ENCODE peak calls at places on chromosomes 16 and 17, in nine cellular contexts. A, P, G, F, C, Q, H, E and V are unnamed samples. For H3K9me3 and H3K4me1, the result is how much of the 10 kb centered on the place peaks cover.

GRCh38 chr17:79832211-79833109 is 6.8 kb downstream of the CBX4 start:
- DNase-seq in A (no peak), H (peak), G (no peak), E (peak), F (no peak), Q (no peak), P (no peak), C (no peak), V (peak)

GRCh38 chr16:5578980-5579379 is 481.4 kb upstream of the EEF2KMT start:
- DNase-seq in H (no peak), E (no peak), C (no peak), P (no peak), Q (no peak), G (no peak), A (no peak), F (no peak), V (no peak)

GRCh38 chr16:88130681-88131080 is 179.4 kb downstream of the BANP start:
- DNase-seq in F (no peak), H (no peak), Q (no peak), G (no peak), C (peak), A (no peak), P (no peak), E (no peak), V (peak)

GRCh38 chr17:2898255-2898926 is 102.2 kb downstream of the RAP1GAP2 start:
- DNase-seq in H (no peak), F (no peak), P (no peak), A (no peak), G (no peak), E (peak), C (no peak), Q (no peak), V (no peak)

GRCh38 chr17:79608729-79609039 is 2.2 kb downstream of the RBFOX3 start:
- DNase-seq in E (no peak), H (no peak), C (no peak), A (no peak), F (no peak), Q (no peak), G (no peak), P (no peak), V (no peak)

GRCh38 chr17:77142689-77143088 is 1.9 kb downstream of the SEC14L1 start:
- DNase-seq in P (no peak), E (no peak), H (no peak), Q (no peak), C (no peak), F (no peak), G (no peak), A (no peak), V (no peak)

GRCh38 chr16:81779540-81780320 is 639 bp downstream of the PLCG2 start:
- DNase-seq in H (no peak), C (peak), P (no peak), G (no peak), A (no peak), Q (no peak), F (peak), E (peak), V (peak)

GRCh38 chr17:27906238-27906603 is 13.1 kb upstream of the LYRM9 start:
- DNase-seq in C (no peak), A (no peak), F (no peak), E (no peak), Q (no peak), H (no peak), G (no peak), P (no peak), V (no peak)

GRCh38 chr16:56411624-56412023 is 13.7 kb downstream of the AMFR start:
- DNase-seq in F (no peak), G (no peak), E (no peak), Q (no peak), C (no peak), A (no peak), P (no peak), H (no peak), V (no peak)

GRCh38 chr17:37744961-37745800 is at the start of gene HNF1B:
- DNase-seq in F (no peak), Q (no peak), E (no peak), P (no peak), A (no peak), H (no peak), C (no peak), G (no peak), V (peak)

GRCh38 chr17:51926448-51926847 is 232.1 kb downstream of the CA10 start:
- DNase-seq in C (no peak), A (no peak), E (no peak), G (no peak), F (no peak), Q (no peak), P (no peak), H (no peak), V (no peak)

GRCh38 chr16:58933186-58933585 is 199.1 kb upstream of the GOT2 start:
- DNase-seq in G (no peak), E (no peak), F (no peak), P (no peak), C (no peak), A (no peak), Q (no peak), H (no peak), V (no peak)

GRCh38 chr16:50604065-50604418 is 55.8 kb downstream of the NKD1 start:
- DNase-seq in F (no peak), P (no peak), E (no peak), H (no peak), Q (no peak), G (no peak), C (no peak), A (no peak), V (no peak)

GRCh38 chr17:10616502-10617119 is 40.5 kb downstream of the MYH3 start:
- DNase-seq in G (peak), C (peak), A (no peak), F (peak), Q (peak), H (peak), E (peak), P (peak), V (peak)

GRCh38 chr16:82783933-82784566 is 157.3 kb downstream of the CDH13 start:
- DNase-seq in F (no peak), A (no peak), P (no peak), C (no peak), H (no peak), Q (no peak), E (peak), G (no peak), V (no peak)

GRCh38 chr17:74276051-74276476 is 2.0 kb downstream of the DNAI2 start:
- DNase-seq in C (peak), F (peak), E (peak), A (no peak), P (no peak), G (no peak), Q (peak), H (no peak), V (no peak)

GRCh38 chr17:40283662-40284061 is 4.0 kb upstream of the CDC6 start:
- DNase-seq in C (no peak), E (peak), H (no peak), A (no peak), P (no peak), G (no peak), F (peak), Q (no peak), V (no peak)

GRCh38 chr16:9919460-9919859 is 262.8 kb downstream of the GRIN2A start:
- DNase-seq in C (no peak), F (no peak), A (no peak), Q (no peak), G (no peak), H (no peak), P (no peak), E (no peak), V (no peak)

GRCh38 chr17:40097931-40098845 is 2.2 kb downstream of the NR1D1 start:
- DNase-seq in C (peak), H (no peak), E (peak), G (no peak), F (peak), P (no peak), Q (peak), A (peak), V (peak)

GRCh38 chr16:87382023-87382785 is 1.4 kb downstream of the FBXO31 start:
- DNase-seq in P (no peak), E (no peak), H (peak), C (no peak), F (no peak), A (no peak), G (no peak), Q (no peak), V (no peak)

GRCh38 chr16:27097671-27098275 is 31.0 kb downstream of the C16orf82 start:
- DNase-seq in H (no peak), F (peak), C (peak), E (no peak), G (no peak), Q (peak), A (no peak), P (no peak), V (peak)

GRCh38 chr16:82544378-82544777 is 82.4 kb upstream of the CDH13 start:
- DNase-seq in E (no peak), G (no peak), A (no peak), F (no peak), Q (no peak), P (no peak), H (no peak), C (no peak), V (no peak)

GRCh38 chr16:11341371-11341770 is 3.9 kb upstream of the RMI2 start:
- DNase-seq in F (no peak), A (no peak), E (no peak), Q (no peak), P (no peak), C (no peak), G (no peak), H (no peak), V (no peak)

GRCh38 chr17:8022358-8023038 is 16.4 kb upstream of the ALOX15B start:
- DNase-seq in A (no peak), E (peak), G (no peak), C (no peak), P (no peak), F (peak), Q (no peak), H (no peak), V (peak)

GRCh38 chr16:71443714-71444113 is 1.9 kb upstream of the TLE7 start:
- DNase-seq in A (no peak), C (no peak), F (no peak), P (no peak), E (peak), H (no peak), Q (no peak), G (no peak), V (no peak)

GRCh38 chr16:71439531-71439930 is 2.3 kb downstream of the TLE7 start:
- DNase-seq in G (no peak), H (no peak), C (no peak), P (no peak), Q (no peak), E (no peak), A (no peak), F (peak), V (no peak)

GRCh38 chr16:71440669-71441347 is 1.0 kb downstream of the TLE7 start:
- DNase-seq in C (no peak), Q (no peak), F (no peak), E (no peak), G (no peak), A (no peak), H (no peak), P (no peak), V (no peak)

GRCh38 chr16:71442041-71442440 is at the start of gene TLE7:
- DNase-seq in Q (no peak), F (no peak), P (no peak), C (no peak), E (no peak), A (no peak), H (no peak), G (no peak), V (no peak)

GRCh38 chr16:71441348-71441781 is 489 bp downstream of the TLE7 start:
- DNase-seq in G (peak), Q (no peak), F (no peak), C (no peak), E (peak), P (no peak), A (no peak), H (peak), V (no peak)
- H3K9me3 ChIP-seq in G (under half), Q (under half), F (under half), C (under half), E (under half), P (under half), A (under half), H (under half), V (under half)

DNA sequence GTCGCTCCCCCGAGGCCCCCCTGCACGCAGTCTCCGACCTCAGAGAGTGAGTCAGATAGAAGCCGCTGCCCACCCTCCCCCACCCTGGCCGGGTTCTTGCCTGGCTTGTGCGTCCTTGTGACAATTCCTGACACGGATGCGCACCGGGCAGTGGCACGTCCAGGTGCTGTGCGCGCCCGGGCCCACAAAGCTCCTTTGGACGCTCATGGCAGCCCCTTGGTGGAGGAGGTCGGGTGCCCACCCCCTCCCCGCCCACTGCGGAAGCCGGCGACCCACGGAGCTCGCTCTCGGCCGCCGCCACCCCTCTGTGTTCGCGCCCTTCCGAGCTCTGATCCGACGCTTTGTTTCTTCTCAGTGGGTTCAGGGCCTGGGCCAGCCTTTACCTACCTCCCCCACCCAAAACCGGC is 662 bp upstream of the TUBB3 start:
- DNase-seq in E (peak), P (peak), H (no peak), F (peak), Q (peak), C (peak), A (peak), G (no peak), V (peak)
- H3K4me1 ChIP-seq in E (half or more), P (under half), H (half or more), F (under half), Q (under half), C (under half), A (under half), G (under half), V (under half)

GRCh38 chr17:22512506-22512905 is 820.2 kb downstream of the KCNJ18 start:
- DNase-seq in G (no peak), Q (no peak), C (no peak), P (no peak), A (no peak), E (no peak), F (no peak), H (no peak), V (no peak)
- H3K9me3 ChIP-seq in G (under half), Q (under half), C (under half), P (under half), A (under half), E (under half), F (under half), H (under half), V (under half)

GRCh38 chr16:89319883-89320716 is 102.6 kb downstream of the ZNF778 start:
- DNase-seq in C (peak), G (no peak), P (no peak), H (no peak), A (no peak), E (peak), F (peak), Q (no peak), V (peak)
- H3K4me1 ChIP-seq in C (half or more), G (half or more), P (under half), H (half or more), A (under half), E (half or more), F (half or more), Q (under half), V (under half)

GRCh38 chr16:35180970-35181369 is 1721.6 kb downstream of the TP53TG3F start:
- DNase-seq in Q (no peak), F (no peak), C (no peak), H (no peak), A (no peak), E (no peak), G (no peak), P (no peak), V (no peak)

GRCh38 chr16:35184356-35184870 is 1725.0 kb downstream of the TP53TG3F start:
- DNase-seq in G (no peak), H (no peak), Q (no peak), F (no peak), A (no peak), E (peak), P (no peak), C (no peak), V (no peak)

GRCh38 chr16:35182043-35182677 is 1722.7 kb downstream of the TP53TG3F start:
- DNase-seq in Q (no peak), A (no peak), P (no peak), H (no peak), G (no peak), C (no peak), F (no peak), E (peak), V (peak)

GRCh38 chr16:35182943-35183550 is 1723.6 kb downstream of the TP53TG3F start:
- DNase-seq in P (no peak), Q (no peak), G (no peak), H (no peak), E (peak), F (no peak), C (no peak), A (no peak), V (no peak)

DNA sequence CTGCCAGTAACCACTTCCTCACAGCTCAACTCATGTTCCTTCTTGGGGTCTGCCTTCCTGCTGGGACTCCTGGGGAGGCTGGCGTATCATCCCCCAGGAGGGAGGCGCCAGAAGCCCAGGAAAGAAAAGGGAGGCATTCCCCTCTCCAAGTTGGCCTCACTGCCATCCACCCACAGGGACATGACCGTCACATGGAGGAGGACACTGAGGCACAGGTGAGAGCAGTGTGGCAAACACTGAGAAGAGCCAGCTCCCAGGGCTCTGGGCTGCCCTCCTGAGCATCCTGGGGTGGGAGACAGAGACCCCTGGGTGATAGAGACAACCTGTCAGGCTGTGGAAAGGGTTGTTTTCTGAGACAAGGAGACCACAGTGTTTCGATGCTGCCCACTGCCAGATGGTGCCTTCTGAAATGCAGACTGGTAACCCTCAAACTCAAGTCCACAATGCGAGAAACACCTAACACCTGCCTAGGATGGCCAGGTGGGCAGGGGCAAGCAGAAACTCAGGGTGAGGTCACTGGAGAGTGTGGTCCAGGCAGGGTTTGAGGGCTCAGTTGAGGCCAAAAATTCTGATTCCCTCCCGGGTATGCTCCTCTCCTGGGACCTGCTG is 1722.1 kb downstream of the TP53TG3F start:
- DNase-seq in A (no peak), C (no peak), F (no peak), H (no peak), Q (no peak), E (no peak), P (no peak), G (no peak), V (no peak)
- H3K9me3 ChIP-seq in A (under half), C (under half), F (under half), H (under half), Q (under half), E (under half), P (half or more), G (under half), V (under half)

GRCh38 chr16:75114179-75114945 is 2.2 kb downstream of the LDHD start:
- DNase-seq in F (no peak), H (no peak), C (no peak), Q (no peak), P (no peak), E (peak), A (no peak), G (no peak), V (peak)
- H3K4me1 ChIP-seq in F (under half), H (under half), C (half or more), Q (under half), P (under half), E (under half), A (under half), G (under half), V (under half)

GRCh38 chr16:2838928-2839327 is 8.8 kb downstream of the ZG16B start:
- DNase-seq in F (peak), E (peak), H (peak), G (peak), C (peak), A (no peak), Q (no peak), P (peak), V (peak)
- H3K9me3 ChIP-seq in F (under half), E (under half), H (under half), G (under half), C (under half), A (under half), Q (under half), P (under half), V (under half)